ENCODE peak calls at places on chromosomes 3 and 15, in nine cellular contexts. X is PC-9; I is psoas muscle; F is activated naive CD4-positive, alpha-beta T cell; C is HepG2; D is HCT116; Z is MM.1S; U is Kasumi-1; P is stimulated activated CD4-positive, alpha-beta T cell treated with anti-CD3 and anti-CD28 coated beads, Interleukin-2, amount 100 ng/mL, for 48 hours. Q is an unnamed sample.

GRCh38 chr3:38348903-38349302 is 2.3 kb downstream of the XYLB start:
- DNase-seq in C (no peak), F (no peak), P (no peak), U (peak), D (no peak), X (no peak), Z (no peak), I (no peak), Q (no peak)

GRCh38 chr3:172397716-172398405 is 50.4 kb downstream of the GHSR start:
- DNase-seq in D (no peak), I (no peak), U (no peak), P (no peak), F (no peak), X (no peak), Z (no peak), C (no peak), Q (no peak)

GRCh38 chr3:8972614-8973013 is 9.3 kb upstream of the RAD18 start:
- DNase-seq in P (no peak), F (no peak), X (no peak), D (no peak), C (peak), U (no peak), I (no peak), Z (no peak), Q (no peak)

GRCh38 chr15:70286110-70286806 is 188.5 kb upstream of the TLE3 start:
- DNase-seq in I (no peak), Z (no peak), X (no peak), U (no peak), P (no peak), F (no peak), D (no peak), C (no peak), Q (no peak)

GRCh38 chr3:186432189-186432588 is 70.2 kb upstream of the DGKG start:
- DNase-seq in P (no peak), D (no peak), I (no peak), U (no peak), C (no peak), Z (no peak), X (no peak), F (no peak), Q (no peak)

GRCh38 chr3:186566772-186567071 is 417 bp downstream of the TBCCD1 start:
- DNase-seq in I (no peak), X (no peak), Z (no peak), P (no peak), U (no peak), C (no peak), D (no peak), F (no peak), Q (no peak)

GRCh38 chr15:35738370-35738769 is 192.4 kb upstream of the DPH6 start:
- DNase-seq in Z (no peak), X (peak), P (no peak), U (no peak), I (no peak), D (peak), C (no peak), F (no peak), Q (no peak)

GRCh38 chr3:7392206-7392605 is 531.3 kb downstream of the GRM7 start:
- DNase-seq in F (no peak), U (no peak), Z (no peak), X (no peak), P (no peak), C (no peak), I (no peak), D (no peak), Q (no peak)

GRCh38 chr3:142077155-142077858 is 72.0 kb downstream of the TFDP2 start:
- DNase-seq in C (no peak), U (no peak), F (no peak), P (no peak), I (no peak), Z (no peak), D (no peak), X (no peak), Q (no peak)

GRCh38 chr3:125317761-125318496 is 57.2 kb downstream of the ZNF148 start:
- DNase-seq in U (no peak), C (no peak), I (no peak), D (peak), F (no peak), X (no peak), Z (no peak), P (no peak), Q (no peak)

GRCh38 chr3:47019201-47019600 is 39.7 kb downstream of the NBEAL2 start:
- DNase-seq in F (no peak), P (no peak), C (no peak), D (no peak), I (no peak), U (no peak), X (no peak), Z (no peak), Q (no peak)

Q was measured in stromal cell of bone marrow.